ENCODE peak calls at places on chromosomes 5 and 9, in nine cellular contexts. L is NCI-H1417, G is NCI-H2081, D is RWPE1, W is A172, E is AG08395, M is DMS153, Q is NCI-H2107, Y is posterior vena cava. K is an unnamed sample.

GRCh38 chr5:23208959-23209431 is 298.4 kb upstream of the PRDM9 start:
- DNase-seq in Q (no peak), Y (no peak), D (peak; percentile 53), M (peak; percentile 92), L (peak; percentile 85), E (peak; percentile 12), W (peak; percentile 62), G (peak; percentile 91), K (peak; percentile 63)

GRCh38 chr9:126347093-126347492 is 20.5 kb downstream of the MVB12B start:
- DNase-seq in D (no peak), W (no peak), M (no peak), Q (no peak), G (no peak), E (no peak), L (no peak), Y (no peak), K (no peak)

GRCh38 chr5:143434261-143435206 is 31.0 kb upstream of the NR3C1 start:
- DNase-seq in E (no peak), W (no peak), Q (no peak), Y (no peak), D (no peak), G (no peak), L (no peak), M (no peak), K (no peak)

GRCh38 chr5:111512406-111513174 is at the start of gene STARD4:
- DNase-seq in Q (peak; percentile 76), W (peak; percentile 92), L (peak; percentile 94), G (peak; percentile 87), M (peak; percentile 87), Y (peak; percentile 98), E (peak; percentile 96), D (peak; percentile 99), K (peak; percentile 91)

GRCh38 chr9:6068983-6069382 is 53.6 kb upstream of the RANBP6 start:
- DNase-seq in E (no peak), W (no peak), Y (no peak), Q (no peak), G (no peak), L (no peak), D (no peak), M (no peak), K (no peak)

GRCh38 chr9:91426123-91426745 is 2.6 kb upstream of the NFIL3 start:
- DNase-seq in G (peak; percentile 9), L (peak; percentile 29), W (peak; percentile 62), Y (no peak), Q (no peak), D (peak; percentile 71), M (peak; percentile 53), E (no peak), K (no peak)

GRCh38 chr5:143403607-143404415 is at the start of gene NR3C1:
- DNase-seq in M (peak; percentile 29), L (peak; percentile 81), W (peak; percentile 70), G (peak; percentile 37), Q (peak; percentile 23), Y (peak; percentile 96), E (peak; percentile 80), D (peak; percentile 80), K (peak; percentile 63)

GRCh38 chr9:109906766-109907382 is 126.9 kb downstream of the PALM2AKAP2 start:
- DNase-seq in M (peak; percentile 16), D (no peak), Q (no peak), G (no peak), E (no peak), Y (no peak), W (no peak), L (no peak), K (no peak)

GRCh38 chr5:73253047-73253660 is 80.2 kb downstream of the TMEM174 start:
- DNase-seq in E (no peak), Q (no peak), D (no peak), L (no peak), W (no peak), M (no peak), G (no peak), Y (no peak), K (no peak)

GRCh38 chr5:133746834-133747233 is 134.5 kb upstream of the FSTL4 start:
- DNase-seq in G (no peak), Y (no peak), M (no peak), L (no peak), D (no peak), Q (no peak), E (no peak), W (peak; percentile 20), K (no peak)

GRCh38 chr9:105694848-105695581 is 674 bp downstream of the TMEM38B start:
- DNase-seq in L (peak; percentile 15), E (peak; percentile 56), G (no peak), Q (peak; percentile 5), W (peak; percentile 59), D (peak; percentile 71), M (no peak), Y (peak; percentile 89), K (peak; percentile 33)

GRCh38 chr5:40484495-40484894 is 195.2 kb upstream of the PTGER4 start:
- DNase-seq in G (no peak), E (no peak), L (no peak), Q (no peak), W (no peak), M (no peak), Y (no peak), D (no peak), K (no peak)

GRCh38 chr5:89524785-89525184 is 641.8 kb upstream of the MEF2C start:
- DNase-seq in G (no peak), W (no peak), Y (no peak), L (no peak), M (no peak), E (no peak), D (no peak), Q (no peak), K (no peak)

GRCh38 chr5:138752341-138752950 is 779 bp upstream of the CTNNA1 start:
- DNase-seq in D (no peak), G (no peak), W (no peak), Q (no peak), M (no peak), E (no peak), Y (no peak), L (no peak), K (no peak)

GRCh38 chr5:160353379-160353778 is 17.0 kb downstream of the C1QTNF2 start:
- DNase-seq in Y (peak; percentile 90), W (no peak), G (no peak), L (no peak), Q (no peak), M (no peak), E (no peak), D (no peak), K (no peak)

GRCh38 chr5:8756498-8757084 is 789.3 kb downstream of the SEMA5A start:
- DNase-seq in D (peak; percentile 29), M (peak; percentile 20), Q (peak; percentile 51), E (peak; percentile 62), L (peak; percentile 63), Y (no peak), G (peak; percentile 58), W (peak; percentile 59), K (peak; percentile 9)

GRCh38 chr5:177390363-177391300 is 6.4 kb downstream of the SLC34A1 start:
- DNase-seq in Y (peak; percentile 91), M (peak; percentile 58), L (peak; percentile 80), Q (peak; percentile 57), W (peak; percentile 93), E (peak; percentile 93), D (peak; percentile 94), G (peak; percentile 88), K (peak; percentile 70)

GRCh38 chr9:37146372-37146771 is 26.0 kb downstream of the ZCCHC7 start:
- DNase-seq in W (no peak), D (no peak), L (no peak), E (no peak), Y (no peak), M (no peak), Q (no peak), G (no peak), K (no peak)

GRCh38 chr9:23851024-23851629 is 25.1 kb upstream of the ELAVL2 start:
- DNase-seq in E (peak; percentile 3), D (peak; percentile 58), Q (no peak), Y (no peak), W (peak; percentile 45), G (peak; percentile 51), M (no peak), L (peak; percentile 5), K (no peak)

GRCh38 chr9:115999498-115999897 is 154.1 kb upstream of the PAPPA start:
- DNase-seq in E (no peak), Q (no peak), Y (no peak), M (no peak), L (no peak), W (peak; percentile 81), D (peak; percentile 52), G (no peak), K (no peak)

GRCh38 chr9:122322553-122322952 is 48.3 kb upstream of the PTGS1 start:
- DNase-seq in G (no peak), W (no peak), L (no peak), E (no peak), Y (no peak), Q (no peak), D (no peak), M (no peak), K (no peak)

GRCh38 chr9:131500939-131501541 is 1.7 kb upstream of the POMT1 start:
- DNase-seq in L (no peak), W (peak; percentile 39), G (no peak), M (no peak), E (peak; percentile 40), D (peak; percentile 80), Y (no peak), Q (no peak), K (no peak)

GRCh38 chr9:77743381-77743780 is 95.3 kb upstream of the GNA14 start:
- DNase-seq in G (no peak), Q (no peak), M (no peak), W (no peak), E (peak; percentile 45), L (no peak), D (no peak), Y (no peak), K (no peak)

GRCh38 chr9:117718085-117718484 is 13.9 kb downstream of the TLR4 start:
- DNase-seq in E (peak; percentile 31), W (peak; percentile 41), L (no peak), Y (no peak), G (no peak), D (no peak), M (no peak), Q (no peak), K (no peak)

GRCh38 chr5:773517-774264 is 10.8 kb downstream of the ZDHHC11B start:
- DNase-seq in G (no peak), W (no peak), M (no peak), Q (no peak), L (no peak), E (peak; percentile 2), Y (peak; percentile 88), D (no peak), K (no peak)

GRCh38 chr5:66960373-66961137 is 236.0 kb downstream of the CD180 start:
- DNase-seq in W (no peak), E (peak; percentile 41), Q (no peak), Y (no peak), D (no peak), L (peak; percentile 62), G (no peak), M (peak; percentile 44), K (peak; percentile 33)

GRCh38 chr9:19397845-19398244 is 11.0 kb upstream of the ACER2 start:
- DNase-seq in D (no peak), E (no peak), M (no peak), L (no peak), Q (no peak), W (no peak), G (no peak), Y (no peak), K (no peak)

GRCh38 chr5:159184858-159185381 is 24.4 kb downstream of the RNF145 start:
- DNase-seq in Y (no peak), E (peak; percentile 62), G (no peak), D (no peak), Q (no peak), L (no peak), W (peak; percentile 71), M (no peak), K (no peak)

GRCh38 chr5:106094128-106094726 is 1576.5 kb downstream of the EFNA5 start:
- DNase-seq in E (no peak), L (peak; percentile 53), G (peak; percentile 88), Y (no peak), Q (peak; percentile 55), D (peak; percentile 67), W (peak; percentile 76), M (peak; percentile 73), K (peak; percentile 76)

GRCh38 chr5:60493372-60493771 is 206.6 kb downstream of the DEPDC1B start:
- DNase-seq in Q (no peak), G (no peak), W (no peak), D (no peak), M (no peak), Y (no peak), E (no peak), L (no peak), K (no peak)

GRCh38 chr9:70883056-70883455 is 238.4 kb downstream of the TRPM3 start:
- DNase-seq in G (no peak), L (no peak), Y (no peak), E (peak; percentile 18), M (no peak), D (no peak), W (peak; percentile 84), Q (no peak), K (no peak)

K was measured in NCI-H2029.